ENCODE peak calls at places on chromosomes 16 and 17, in four cellular contexts. N is IMR-90, K is K562, U is GM12878. F is an unnamed sample.

GRCh38 chr17:63641678-63642077 is 19.5 kb downstream of the MAP3K3 start:
- DNase-seq in N (no peak), K (no peak), U (no peak), F (no peak)

GRCh38 chr16:70152578-70153302 is 20.8 kb upstream of the CLEC18C start:
- DNase-seq in N (no peak), K (peak; percentile 23), U (no peak), F (peak; percentile 1)

GRCh38 chr17:61387511-61388305 is 11.9 kb upstream of the TBX2 start:
- DNase-seq in N (no peak), K (no peak), U (no peak), F (no peak)

GRCh38 chr17:74964988-74965622 is 7.5 kb downstream of the HID1 start:
- DNase-seq in N (no peak), K (no peak), U (no peak), F (no peak)

GRCh38 chr17:4038076-4038475 is 73.8 kb upstream of the ATP2A3 start:
- DNase-seq in N (no peak), K (no peak), U (no peak), F (no peak)

GRCh38 chr17:47120521-47121095 is 68.5 kb downstream of the CDC27 start:
- DNase-seq in N (peak; percentile 77), K (no peak), U (no peak), F (no peak)

GRCh38 chr16:80594756-80595155 is 54.0 kb downstream of the DYNLRB2 start:
- DNase-seq in N (peak; percentile 17), K (no peak), U (no peak), F (no peak)

GRCh38 chr17:56028837-56029236 is 124.4 kb upstream of the ANKFN1 start:
- DNase-seq in N (no peak), K (no peak), U (no peak), F (no peak)

GRCh38 chr17:21680366-21680765 is 12.0 kb upstream of the KCNJ18 start:
- DNase-seq in N (no peak), K (no peak), U (no peak), F (no peak)

GRCh38 chr16:24771132-24771778 is 41.8 kb downstream of the TNRC6A start:
- DNase-seq in N (peak; percentile 75), K (no peak), U (no peak), F (no peak)

GRCh38 chr17:45409659-45410076 is 23.0 kb downstream of the ARHGAP27 start:
- DNase-seq in N (no peak), K (no peak), U (no peak), F (no peak)

GRCh38 chr17:69093995-69094394 is 33.3 kb upstream of the ABCA9 start:
- DNase-seq in N (no peak), K (no peak), U (no peak), F (peak; percentile 26)

GRCh38 chr17:50957600-50958575 is 91.7 kb upstream of the TOB1 start:
- DNase-seq in N (no peak), K (no peak), U (no peak), F (no peak)

GRCh38 chr17:28963841-28964240 is 12.5 kb upstream of the PHF12 start:
- DNase-seq in N (no peak), K (no peak), U (no peak), F (no peak)

GRCh38 chr17:57984226-57984890 is 3.7 kb downstream of the VEZF1 start:
- DNase-seq in N (no peak), K (no peak), U (no peak), F (no peak)

GRCh38 chr17:8158267-8159031 is 4.3 kb downstream of the VAMP2 start:
- DNase-seq in N (peak; percentile 87), K (peak; percentile 51), U (no peak), F (peak; percentile 90)
- TF ChIP-seq FOS in N (no peak), K (no peak), U (no peak), F (no peak)

DNA sequence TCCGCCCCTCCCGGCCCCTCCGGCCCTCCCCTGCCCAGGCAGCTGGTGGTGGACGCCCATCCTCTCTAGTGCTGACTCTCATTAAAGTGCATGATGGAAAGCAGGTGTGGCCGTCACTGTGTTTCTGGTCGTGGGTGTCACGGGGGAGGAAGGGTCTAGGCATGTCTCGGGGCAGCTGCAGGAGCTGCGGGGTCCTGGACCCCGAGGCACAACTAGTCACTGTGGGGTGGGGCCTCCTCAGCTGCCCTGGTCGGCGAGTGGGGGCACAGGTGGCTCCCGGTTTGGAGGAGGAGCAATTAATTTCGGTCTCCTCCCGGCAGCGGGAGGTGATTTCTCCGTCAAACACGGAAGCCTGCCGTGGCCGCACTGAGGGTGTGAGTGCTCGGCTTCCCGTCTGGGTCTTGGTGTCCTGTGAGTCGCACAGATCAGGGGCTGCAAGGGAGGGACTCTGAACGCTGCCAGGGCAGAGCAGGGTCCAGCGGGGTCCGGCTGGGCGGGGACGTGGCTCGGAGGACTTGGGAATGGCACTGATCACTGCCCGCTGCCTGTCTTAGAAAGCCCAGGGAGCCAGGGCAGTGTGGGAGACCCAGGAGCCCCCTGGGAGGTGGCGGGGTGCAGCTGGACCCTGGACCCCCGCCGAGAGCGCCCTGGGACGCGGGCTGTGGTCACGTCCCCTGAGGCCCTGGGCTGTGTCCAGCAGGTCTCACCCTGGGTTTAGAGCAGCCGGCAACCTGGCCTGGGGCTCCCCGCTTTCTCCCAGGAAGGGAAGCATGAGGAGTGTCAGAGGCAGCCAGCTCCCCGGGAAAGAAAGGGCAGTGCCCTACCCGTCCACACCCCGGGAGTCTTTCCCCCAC is 3.3 kb downstream of the TPSD1 start:
- DNase-seq in N (no peak), K (peak; percentile 11), U (no peak), F (no peak)
- TF ChIP-seq FOS in N (no peak), K (no peak), U (no peak), F (no peak)

GRCh38 chr17:49915670-49916069 is 53.3 kb upstream of the DLX4 start:
- DNase-seq in N (no peak), K (no peak), U (no peak), F (no peak)
- TF ChIP-seq FOS in N (no peak), K (no peak), U (no peak), F (no peak)

GRCh38 chr17:34571428-34572130 is 7.8 kb upstream of the TMEM132E start:
- DNase-seq in N (no peak), K (no peak), U (no peak), F (no peak)

GRCh38 chr17:34567665-34568064 is 11.7 kb upstream of the TMEM132E start:
- DNase-seq in N (no peak), K (no peak), U (no peak), F (no peak)

GRCh38 chr17:34570491-34570890 is 8.9 kb upstream of the TMEM132E start:
- DNase-seq in N (no peak), K (no peak), U (no peak), F (no peak)

GRCh38 chr17:34568953-34569352 is 10.4 kb upstream of the TMEM132E start:
- DNase-seq in N (no peak), K (no peak), U (no peak), F (no peak)

GRCh38 chr17:34569591-34569990 is 9.8 kb upstream of the TMEM132E start:
- DNase-seq in N (no peak), K (no peak), U (no peak), F (no peak)
- TF ChIP-seq FOS in N (no peak), K (no peak), U (no peak), F (no peak)

DNA sequence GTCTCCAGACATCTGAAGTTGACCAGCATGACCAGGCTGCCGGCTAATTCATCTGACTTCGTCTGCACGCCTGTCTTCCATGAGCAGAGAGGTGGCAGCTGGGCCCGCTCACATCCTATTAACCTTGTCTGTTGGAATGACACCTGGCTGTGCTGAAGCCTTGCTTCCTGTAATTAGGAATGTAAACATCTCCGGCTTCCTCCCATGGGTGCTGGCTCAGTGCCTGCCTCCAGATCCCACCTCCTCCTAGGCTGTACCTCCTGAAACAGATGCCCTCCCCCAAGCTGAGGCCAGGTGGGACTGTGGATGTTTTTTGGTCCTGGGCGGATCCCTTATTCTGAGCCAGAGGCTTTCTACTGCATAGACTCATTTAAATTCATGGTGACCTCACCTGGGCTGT is 296.3 kb downstream of the HS3ST4 start:
- DNase-seq in N (no peak), K (no peak), U (no peak), F (no peak)
- TF ChIP-seq FOS in N (no peak), K (no peak), U (no peak), F (no peak)